ENCODE peak calls at places on chromosomes 7 and 10, in seven cellular contexts. B is Caki2; N is NCI-H2107; H is HuH-7; M is progenitor cell of endocrine pancreas; A is T-helper 2 cell treated with Interferon-gamma antibody and Interleukin-4, amounts not matched to agents 5 μg/mL and 100 μg/mL, for 36 hours; L is left ventricle myocardium superior. T is an unnamed sample.
A peak's percentile ranks its signal among the peaks of the same experiment; 100 is the strongest.

GRCh38 chr7:102272075-102272916 is 14.4 kb upstream of the SH2B2 start:
- DNase-seq in L (peak; percentile 91), A (peak; percentile 55), B (peak; percentile 60), H (peak; percentile 93), M (peak; percentile 76), N (peak; percentile 18), T (peak; percentile 89)

GRCh38 chr7:50303894-50304157 is 690 bp upstream of the IKZF1 start:
- DNase-seq in L (peak; percentile 49), M (no peak), A (no peak), H (no peak), B (no peak), N (no peak), T (no peak)

GRCh38 chr10:13882112-13882711 is 295.4 kb downstream of the PRPF18 start:
- DNase-seq in M (no peak), N (no peak), B (peak; percentile 31), A (no peak), H (no peak), L (peak; percentile 50), T (no peak)

GRCh38 chr10:129521161-129522025 is 54.4 kb downstream of the MGMT start:
- DNase-seq in M (no peak), A (no peak), B (no peak), L (no peak), N (no peak), H (no peak), T (no peak)

GRCh38 chr7:29336851-29337627 is 142.5 kb downstream of the CHN2 start:
- DNase-seq in M (no peak), B (no peak), A (no peak), N (no peak), L (no peak), H (peak; percentile 34), T (no peak)

GRCh38 chr10:4519691-4520402 is 306.2 kb upstream of the AKR1E2 start:
- DNase-seq in B (no peak), A (no peak), N (no peak), L (no peak), H (no peak), M (no peak), T (no peak)

GRCh38 chr7:51256916-51257315 is 59.7 kb downstream of the COBL start:
- DNase-seq in N (no peak), B (no peak), H (no peak), L (no peak), M (no peak), A (no peak), T (no peak)

GRCh38 chr7:142798451-142799438 is 28.0 kb downstream of the PRSS2 start:
- DNase-seq in N (no peak), L (no peak), B (no peak), A (no peak), H (no peak), M (no peak), T (no peak)

GRCh38 chr10:69953851-69954250 is 98.8 kb upstream of the MACROH2A2 start:
- DNase-seq in H (no peak), A (no peak), N (no peak), M (no peak), L (no peak), B (no peak), T (no peak)

GRCh38 chr10:78053201-78053868 is 19.7 kb downstream of the RPS24 start:
- DNase-seq in B (no peak), A (no peak), H (no peak), L (no peak), M (no peak), N (no peak), T (no peak)

GRCh38 chr7:2645274-2645868 is 13.6 kb downstream of the TTYH3 start:
- DNase-seq in L (peak; percentile 31), H (no peak), B (no peak), N (no peak), M (no peak), A (peak; percentile 23), T (peak; percentile 83)

GRCh38 chr10:119872860-119873671 is 423 bp upstream of the MCMBP start:
- DNase-seq in L (peak; percentile 95), M (peak; percentile 64), A (peak; percentile 86), B (peak; percentile 91), N (peak; percentile 50), H (peak; percentile 75), T (peak; percentile 89)

GRCh38 chr10:43284341-43284910 is 17.6 kb upstream of the RASGEF1A start:
- DNase-seq in M (peak; percentile 42), A (no peak), N (no peak), L (no peak), H (no peak), B (peak; percentile 30), T (no peak)

GRCh38 chr10:124998624-124999291 is 56.8 kb downstream of the ZRANB1 start:
- DNase-seq in H (no peak), L (no peak), M (no peak), N (no peak), B (no peak), A (no peak), T (no peak)

GRCh38 chr7:23654508-23654907 is 25.5 kb upstream of the FAM221A start:
- DNase-seq in B (peak; percentile 8), M (no peak), N (no peak), A (no peak), L (no peak), H (peak; percentile 28), T (peak; percentile 43)

GRCh38 chr7:125504848-125505247 is 575.2 kb upstream of the POT1 start:
- DNase-seq in A (no peak), L (no peak), N (no peak), M (no peak), H (no peak), B (no peak), T (peak; percentile 4)